ENCODE peak calls at places on chromosomes 2 and 18, in four cellular contexts. Y is IMR-90, H is GM12864, G is GM06990. E is an unnamed sample.

GRCh38 chr2:233081232-233081730 is 21.1 kb downstream of the INPP5D start:
- DNase-seq in Y (no peak), H (no peak), G (no peak), E (no peak)

GRCh38 chr2:143056548-143056947 is 72.7 kb upstream of the ARHGAP15 start:
- DNase-seq in Y (no peak), H (no peak), G (no peak), E (no peak)

GRCh38 chr18:54444309-54444914 is 86.7 kb downstream of the C18orf54 start:
- DNase-seq in Y (peak; percentile 61), H (no peak), G (no peak), E (peak; percentile 62)

GRCh38 chr2:237075749-237076599 is 9.7 kb upstream of the COPS8 start:
- DNase-seq in Y (peak; percentile 4), H (no peak), G (no peak), E (no peak)

GRCh38 chr2:98768765-98769476 is 38.0 kb upstream of the MGAT4A start:
- DNase-seq in Y (no peak), H (no peak), G (no peak), E (no peak)

GRCh38 chr2:8541223-8541622 is 140.6 kb upstream of the ID2 start:
- DNase-seq in Y (no peak), H (no peak), G (no peak), E (no peak)

GRCh38 chr2:129705105-129705504 is 274.4 kb upstream of the RAB6C start:
- DNase-seq in Y (no peak), H (no peak), G (no peak), E (no peak)

GRCh38 chr2:151204720-151205119 is 56.9 kb downstream of the RBM43 start:
- DNase-seq in Y (no peak), H (no peak), G (no peak), E (no peak)

GRCh38 chr2:197514754-197515153 is 1.1 kb upstream of the MOB4 start:
- DNase-seq in Y (no peak), H (no peak), G (no peak), E (peak; percentile 15)

GRCh38 chr2:199309973-199310372 is 147.8 kb downstream of the SATB2 start:
- DNase-seq in Y (no peak), H (no peak), G (no peak), E (no peak)

GRCh38 chr2:181458881-181459280 is 1.7 kb downstream of the ITGA4 start:
- DNase-seq in Y (no peak), H (no peak), G (no peak), E (no peak)

DNA sequence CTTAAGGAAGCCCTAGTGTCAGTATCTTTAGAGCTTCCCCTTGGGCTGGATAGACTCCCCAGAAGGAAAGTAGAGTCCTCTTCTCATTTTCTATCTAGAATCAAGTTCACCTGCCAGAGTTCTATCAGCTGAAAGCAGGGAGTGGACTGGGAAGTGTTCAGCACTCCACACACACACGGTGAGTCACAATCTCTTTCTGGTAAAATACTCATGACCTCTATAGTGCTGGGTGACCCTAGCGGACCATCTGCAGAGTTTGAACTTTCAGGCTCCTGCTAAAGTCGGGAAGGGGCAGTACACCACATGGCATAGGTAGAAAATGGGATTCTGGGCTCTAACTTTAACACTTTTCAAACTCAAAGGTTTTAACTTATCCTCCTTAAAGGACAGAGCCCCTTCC is 43.3 kb downstream of the SAP130 start:
- DNase-seq in Y (peak; percentile 60), H (no peak), G (no peak), E (peak; percentile 27)
- H3K4me3 ChIP-seq in Y (no peak overlapping the region), H (no peak overlapping the region), G (no peak overlapping the region), E (no peak overlapping the region)

DNA sequence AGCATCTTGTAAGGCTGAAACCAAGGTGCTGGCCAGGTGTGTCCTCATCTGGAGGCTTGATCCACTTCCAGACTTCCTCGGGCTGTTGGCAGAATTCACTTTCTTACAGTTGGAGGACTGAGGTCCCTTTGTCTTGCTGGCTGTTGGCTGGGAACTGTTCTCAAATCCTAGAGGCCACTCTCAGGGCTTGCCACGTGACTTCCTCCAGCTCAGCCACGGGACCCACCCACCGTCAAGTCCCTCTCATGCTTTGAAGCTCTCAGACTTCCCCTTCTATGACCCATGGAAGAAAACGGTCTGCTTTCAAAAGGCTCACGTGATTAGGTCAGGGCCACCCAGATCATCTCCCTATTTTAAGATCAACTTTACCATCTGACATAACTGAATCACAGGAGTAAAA is 77.1 kb downstream of the SMAD4 start:
- DNase-seq in Y (no peak), H (no peak), G (no peak), E (no peak)
- H3K4me3 ChIP-seq in Y (no peak overlapping the region), H (no peak overlapping the region), G (no peak overlapping the region), E (no peak overlapping the region)

DNA sequence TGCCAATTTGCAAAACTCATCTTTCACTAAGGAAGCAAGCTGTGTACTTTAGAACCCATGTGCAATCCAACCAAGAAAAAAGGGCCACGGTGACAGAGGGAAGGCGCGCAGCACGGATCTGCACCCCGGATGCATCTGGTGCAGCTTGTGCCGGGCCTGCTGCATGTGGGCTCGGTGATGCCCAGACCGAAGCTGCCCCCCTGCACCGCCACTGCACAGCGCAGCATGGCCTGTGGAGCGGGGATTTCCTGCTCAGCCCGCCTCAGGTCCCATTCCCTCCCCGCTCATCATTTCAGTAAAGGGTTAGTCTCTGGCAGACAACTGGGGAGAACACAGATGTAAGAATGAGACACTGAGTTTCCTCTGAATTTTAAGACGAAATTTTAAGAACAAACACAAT is 43.0 kb downstream of the MC2R start:
- DNase-seq in Y (no peak), H (no peak), G (no peak), E (no peak)
- H3K4me3 ChIP-seq in Y (no peak overlapping the region), H (no peak overlapping the region), G (no peak overlapping the region), E (no peak overlapping the region)

GRCh38 chr2:70255637-70256314 is 2.2 kb upstream of the PCYOX1 start:
- DNase-seq in Y (no peak), H (no peak), G (no peak), E (no peak)
- H3K4me3 ChIP-seq in Y (no peak overlapping the region), H (no peak overlapping the region), G (no peak overlapping the region), E (no peak overlapping the region)